ENCODE peak calls at places on chromosomes 13 and 19, in five cellular contexts. R is anterior cingulate cortex, I is DMS153, Y is amniotic stem cell, B is HL-60. E is an unnamed sample.

GRCh38 chr13:53198017-53198416 is 169.4 kb downstream of the OLFM4 start:
- DNase-seq in I (peak), Y (no peak), R (no peak), B (no peak), E (no peak)

GRCh38 chr19:5321851-5322681 is 18.5 kb downstream of the PTPRS start:
- DNase-seq in I (no peak), Y (no peak), R (no peak), B (no peak), E (no peak)

GRCh38 chr19:4759388-4760284 is 31.9 kb upstream of the FEM1A start:
- DNase-seq in I (peak), B (peak), Y (no peak), R (peak), E (peak)

GRCh38 chr19:46107371-46107770 is 17.1 kb downstream of the IGFL3 start:
- DNase-seq in Y (no peak), B (no peak), I (no peak), R (no peak), E (no peak)

GRCh38 chr19:38852231-38853044 is 2.7 kb upstream of the HNRNPL start:
- DNase-seq in R (no peak), I (no peak), Y (peak), B (no peak), E (peak)

GRCh38 chr13:42548731-42549554 is 25.0 kb upstream of the TNFSF11 start:
- DNase-seq in R (no peak), I (no peak), B (peak), Y (no peak), E (no peak)

GRCh38 chr19:18282021-18282787 is 782 bp upstream of the JUND start:
- DNase-seq in R (no peak), B (peak), I (no peak), Y (peak), E (no peak)

GRCh38 chr13:79485451-79485850 is 4.5 kb downstream of the NDFIP2 start:
- DNase-seq in R (no peak), B (no peak), I (no peak), Y (no peak), E (no peak)

GRCh38 chr13:51805313-51805712 is 1.4 kb upstream of the DHRS12 start:
- DNase-seq in I (no peak), B (no peak), Y (no peak), R (no peak), E (no peak)

GRCh38 chr13:99985243-99985874 is 3.8 kb downstream of the ZIC2 start:
- DNase-seq in R (no peak), Y (no peak), I (no peak), B (no peak), E (no peak)

GRCh38 chr19:37564624-37565369 is 29.8 kb downstream of the ZNF571 start:
- DNase-seq in B (no peak), R (no peak), Y (no peak), I (no peak), E (no peak)

GRCh38 chr13:30078059-30078458 is 227.6 kb upstream of the UBL3 start:
- DNase-seq in B (no peak), I (no peak), Y (no peak), R (no peak), E (no peak)

GRCh38 chr19:28359819-28360414 is 853.0 kb downstream of the UQCRFS1 start:
- DNase-seq in B (no peak), Y (no peak), I (no peak), R (no peak), E (no peak)

GRCh38 chr13:23731709-23732108 is 157.5 kb downstream of the MIPEP start:
- DNase-seq in B (no peak), I (no peak), R (no peak), Y (no peak), E (no peak)

GRCh38 chr13:20901668-20902437 is 693 bp downstream of the XPO4 start:
- DNase-seq in B (peak), R (no peak), Y (no peak), I (no peak), E (no peak)

GRCh38 chr19:21460686-21461085 is 44.7 kb upstream of the ZNF429 start:
- DNase-seq in I (no peak), B (no peak), R (no peak), Y (no peak), E (no peak)

GRCh38 chr13:61727714-61728275 is 312.1 kb upstream of the PCDH20 start:
- DNase-seq in B (no peak), I (no peak), Y (no peak), R (no peak), E (no peak)

GRCh38 chr19:15439078-15439799 is 10.5 kb downstream of the WIZ start:
- DNase-seq in B (no peak), I (no peak), Y (no peak), R (no peak), E (no peak)

GRCh38 chr13:100234524-100235136 is 145.7 kb downstream of the PCCA start:
- DNase-seq in B (no peak), Y (no peak), R (no peak), I (no peak), E (no peak)

GRCh38 chr19:49255674-49256073 is 69.3 kb downstream of the SLC6A16 start:
- DNase-seq in B (no peak), I (no peak), R (no peak), Y (no peak), E (no peak)

GRCh38 chr13:112510002-112510780 is 77.8 kb downstream of the TUBGCP3 start:
- DNase-seq in R (no peak), B (no peak), I (peak), Y (no peak), E (peak)